ENCODE peak calls at places on chromosomes 11 and 22, in five cellular contexts. L, X, D, P and T are unnamed samples.

GRCh38 chr11:42647993-42648392 is 663.8 kb upstream of the API5 start:
- DNase-seq in L (no peak), D (no peak), P (no peak), X (no peak), T (no peak)

GRCh38 chr11:122261546-122261945 is 145.5 kb upstream of the BLID start:
- DNase-seq in P (no peak), X (no peak), D (no peak), L (no peak), T (no peak)

GRCh38 chr11:132336781-132337535 is 966.5 kb downstream of the NTM start:
- DNase-seq in L (no peak), X (no peak), P (no peak), D (no peak), T (no peak)

GRCh38 chr11:65262775-65263174 is 1.0 kb downstream of the POLA2 start:
- DNase-seq in X (no peak), P (peak), L (no peak), D (no peak), T (no peak)

GRCh38 chr11:46529086-46529905 is 64.5 kb downstream of the AMBRA1 start:
- DNase-seq in D (no peak), X (peak), L (peak), P (peak), T (peak)

GRCh38 chr22:17268501-17269223 is 49.4 kb upstream of the ADA2 start:
- DNase-seq in X (no peak), D (no peak), L (no peak), P (no peak), T (no peak)

GRCh38 chr11:9643751-9644150 is 20.1 kb upstream of the SWAP70 start:
- DNase-seq in L (no peak), X (no peak), D (no peak), P (no peak), T (no peak)

GRCh38 chr11:73750238-73750637 is 10.6 kb downstream of the RAB6A start:
- DNase-seq in X (no peak), L (no peak), D (no peak), P (no peak), T (no peak)

GRCh38 chr11:26704249-26704648 is 17.6 kb downstream of the SLC5A12 start:
- DNase-seq in D (no peak), P (no peak), X (no peak), L (no peak), T (no peak)

GRCh38 chr22:25060522-25061071 is 108.1 kb downstream of the KIAA1671 start:
- DNase-seq in D (no peak), L (no peak), P (no peak), X (no peak), T (no peak)

GRCh38 chr11:44112083-44112865 is 16.8 kb downstream of the EXT2 start:
- DNase-seq in X (no peak), P (no peak), D (no peak), L (no peak), T (no peak)

GRCh38 chr11:122676638-122677037 is 21.1 kb downstream of the UBASH3B start:
- DNase-seq in X (no peak), L (no peak), D (no peak), P (no peak), T (no peak)

GRCh38 chr11:116185551-116185950 is 587.2 kb downstream of the BUD13 start:
- DNase-seq in X (no peak), D (no peak), P (no peak), L (no peak), T (no peak)

GRCh38 chr11:35281169-35281591 is 138.2 kb downstream of the SLC1A2 start:
- DNase-seq in X (no peak), L (no peak), D (no peak), P (no peak), T (no peak)

GRCh38 chr11:118918686-118919280 is 6.9 kb downstream of the BCL9L start:
- DNase-seq in L (no peak), X (no peak), D (no peak), P (no peak), T (no peak)

GRCh38 chr11:134785059-134785458 is 373.0 kb upstream of the B3GAT1 start:
- DNase-seq in D (no peak), L (no peak), P (no peak), X (no peak), T (no peak)